ENCODE peak calls at places on chromosome 10, in four cellular contexts. One of them, this sample, is unnamed.

GRCh38 chr10:80275135-80275498 is 14.3 kb downstream of the MAT1A start:
- DNase-seq in PC-3: no peak
- DNase-seq in MM.1S: no peak
- DNase-seq in HCT116: no peak
- DNase-seq in this sample: no peak

GRCh38 chr10:107085661-107086525 is 78.6 kb downstream of the SORCS1 start:
- DNase-seq in HCT116: no peak
- DNase-seq in PC-3: no peak
- DNase-seq in MM.1S: no peak
- DNase-seq in this sample: peak; percentile 54

GRCh38 chr10:48603421-48604038 is 1.3 kb downstream of the ARHGAP22 start:
- DNase-seq in MM.1S: no peak
- DNase-seq in PC-3: peak; percentile 29
- DNase-seq in HCT116: no peak
- DNase-seq in this sample: no peak

GRCh38 chr10:43623351-43623750 is 17.1 kb downstream of the ZNF485 start:
- DNase-seq in HCT116: no peak
- DNase-seq in PC-3: no peak
- DNase-seq in MM.1S: peak; percentile 45
- DNase-seq in this sample: no peak

GRCh38 chr10:58993480-58994221 is 182.8 kb upstream of the PHYHIPL start:
- DNase-seq in HCT116: no peak
- DNase-seq in MM.1S: no peak
- DNase-seq in PC-3: no peak
- DNase-seq in this sample: no peak

GRCh38 chr10:101562231-101562630 is 25.8 kb downstream of the POLL start:
- DNase-seq in HCT116: no peak
- DNase-seq in PC-3: no peak
- DNase-seq in MM.1S: no peak
- DNase-seq in this sample: no peak

GRCh38 chr10:128073880-128074279 is 52.3 kb downstream of the MKI67 start:
- DNase-seq in MM.1S: no peak
- DNase-seq in HCT116: no peak
- DNase-seq in PC-3: no peak
- DNase-seq in this sample: no peak

GRCh38 chr10:98878418-98878817 is 357.2 kb downstream of the HPSE2 start:
- DNase-seq in HCT116: no peak
- DNase-seq in PC-3: no peak
- DNase-seq in MM.1S: no peak
- DNase-seq in this sample: no peak

GRCh38 chr10:113751116-113751728 is at the start of gene PLEKHS1:
- DNase-seq in HCT116: no peak
- DNase-seq in PC-3: peak; percentile 39
- DNase-seq in MM.1S: peak; percentile 7
- DNase-seq in this sample: no peak

GRCh38 chr10:22570733-22571430 is 143.5 kb downstream of the PIP4K2A start:
- DNase-seq in MM.1S: no peak
- DNase-seq in HCT116: no peak
- DNase-seq in PC-3: no peak
- DNase-seq in this sample: no peak

GRCh38 chr10:22648547-22648961 is 65.8 kb downstream of the PIP4K2A start:
- DNase-seq in MM.1S: no peak
- DNase-seq in PC-3: no peak
- DNase-seq in HCT116: no peak
- DNase-seq in this sample: no peak

GRCh38 chr10:123380491-123381085 is 226.4 kb downstream of the BUB3 start:
- DNase-seq in PC-3: peak; percentile 69
- DNase-seq in MM.1S: no peak
- DNase-seq in HCT116: no peak
- DNase-seq in this sample: peak; percentile 23

GRCh38 chr10:59580257-59580863 is 129.3 kb downstream of the SLC16A9 start:
- DNase-seq in PC-3: peak; percentile 79
- DNase-seq in HCT116: peak; percentile 32
- DNase-seq in MM.1S: peak; percentile 13
- DNase-seq in this sample: peak; percentile 33

GRCh38 chr10:28842321-28842720 is 165.0 kb downstream of the BAMBI start:
- DNase-seq in MM.1S: no peak
- DNase-seq in HCT116: no peak
- DNase-seq in PC-3: peak; percentile 31
- DNase-seq in this sample: no peak

GRCh38 chr10:79995979-79996629 is 47.2 kb upstream of the SFTPD start:
- DNase-seq in HCT116: no peak
- DNase-seq in MM.1S: no peak
- DNase-seq in PC-3: no peak
- DNase-seq in this sample: no peak

GRCh38 chr10:8962249-8962648 is 907.8 kb downstream of the GATA3 start:
- DNase-seq in HCT116: no peak
- DNase-seq in PC-3: no peak
- DNase-seq in MM.1S: no peak
- DNase-seq in this sample: no peak

GRCh38 chr10:48289652-48290238 is 15.2 kb upstream of the FRMPD2 start:
- DNase-seq in HCT116: peak; percentile 57
- DNase-seq in MM.1S: peak; percentile 46
- DNase-seq in PC-3: peak; percentile 57
- DNase-seq in this sample: peak; percentile 85

GRCh38 chr10:34474060-34474376 is 341.1 kb downstream of the PARD3 start:
- DNase-seq in PC-3: peak; percentile 69
- DNase-seq in MM.1S: no peak
- DNase-seq in HCT116: peak; percentile 4
- DNase-seq in this sample: no peak

GRCh38 chr10:63977329-63977923 is 456.2 kb downstream of the REEP3 start:
- DNase-seq in MM.1S: peak; percentile 52
- DNase-seq in PC-3: peak; percentile 79
- DNase-seq in HCT116: peak; percentile 50
- DNase-seq in this sample: peak; percentile 68

GRCh38 chr10:11057448-11057847 is 39.8 kb downstream of the CELF2 start:
- DNase-seq in HCT116: no peak
- DNase-seq in PC-3: no peak
- DNase-seq in MM.1S: no peak
- DNase-seq in this sample: no peak

GRCh38 chr10:113563306-113564088 is 10.6 kb downstream of the HABP2 start:
- DNase-seq in PC-3: peak; percentile 75
- DNase-seq in HCT116: peak; percentile 52
- DNase-seq in MM.1S: peak; percentile 77
- DNase-seq in this sample: peak; percentile 91

GRCh38 chr10:95260397-95260881 is 30.4 kb downstream of the PDLIM1 start:
- DNase-seq in PC-3: peak; percentile 66
- DNase-seq in HCT116: no peak
- DNase-seq in MM.1S: peak; percentile 91
- DNase-seq in this sample: no peak

GRCh38 chr10:5840314-5841307 is 27.4 kb upstream of the GDI2 start:
- DNase-seq in MM.1S: no peak
- DNase-seq in PC-3: no peak
- DNase-seq in HCT116: no peak
- DNase-seq in this sample: peak; percentile 16

DNA sequence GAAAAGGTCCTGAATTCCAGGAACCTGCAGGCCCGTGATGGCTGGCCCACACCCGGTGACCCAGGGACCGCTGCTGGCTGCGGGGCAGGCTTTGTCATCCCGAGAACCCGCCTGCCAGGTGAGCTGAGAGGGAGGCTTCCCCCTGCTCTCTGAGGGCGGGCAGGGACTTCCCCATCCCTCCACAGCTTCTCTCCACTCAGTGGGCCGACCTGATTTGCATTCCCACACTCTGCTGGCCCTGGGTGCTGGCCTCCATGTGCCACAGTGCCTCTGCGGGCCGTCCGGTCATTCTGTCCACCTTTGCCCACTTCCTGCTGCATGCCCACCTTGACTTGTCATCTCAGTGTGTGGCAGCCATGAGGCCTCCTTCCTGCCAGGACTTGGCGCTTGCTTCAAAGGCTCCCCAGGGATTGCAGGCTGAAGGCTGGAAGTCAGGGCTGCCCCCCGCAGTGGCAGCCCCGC is 35.3 kb downstream of the PALD1 start:
- DNase-seq in MM.1S: peak; percentile 66
- DNase-seq in PC-3: no peak
- DNase-seq in HCT116: no peak
- DNase-seq in this sample: no peak
- TF ChIP-seq EZH2phosphoT487 in MM.1S: no peak
- TF ChIP-seq EZH2phosphoT487 in PC-3: no peak
- TF ChIP-seq EZH2phosphoT487 in HCT116: no peak
- TF ChIP-seq EZH2phosphoT487 in this sample: no peak

GRCh38 chr10:18134921-18135320 is 5.3 kb upstream of the CACNB2 start:
- DNase-seq in HCT116: no peak
- DNase-seq in MM.1S: no peak
- DNase-seq in PC-3: no peak
- DNase-seq in this sample: no peak

GRCh38 chr10:18136056-18136916 is 3.9 kb upstream of the CACNB2 start:
- DNase-seq in HCT116: no peak
- DNase-seq in MM.1S: no peak
- DNase-seq in PC-3: no peak
- DNase-seq in this sample: peak; percentile 45

GRCh38 chr10:18133046-18133445 is 7.2 kb upstream of the CACNB2 start:
- DNase-seq in HCT116: no peak
- DNase-seq in PC-3: no peak
- DNase-seq in MM.1S: no peak
- DNase-seq in this sample: no peak

GRCh38 chr10:18137111-18137510 is 3.1 kb upstream of the CACNB2 start:
- DNase-seq in PC-3: peak; percentile 4
- DNase-seq in HCT116: no peak
- DNase-seq in MM.1S: no peak
- DNase-seq in this sample: no peak

GRCh38 chr10:18134509-18134908 is 5.7 kb upstream of the CACNB2 start:
- DNase-seq in HCT116: no peak
- DNase-seq in MM.1S: no peak
- DNase-seq in PC-3: no peak
- DNase-seq in this sample: no peak
- TF ChIP-seq EZH2 in HCT116: no peak
- TF ChIP-seq EZH2 in MM.1S: no peak
- TF ChIP-seq EZH2 in PC-3: no peak
- TF ChIP-seq EZH2 in this sample: no peak

DNA sequence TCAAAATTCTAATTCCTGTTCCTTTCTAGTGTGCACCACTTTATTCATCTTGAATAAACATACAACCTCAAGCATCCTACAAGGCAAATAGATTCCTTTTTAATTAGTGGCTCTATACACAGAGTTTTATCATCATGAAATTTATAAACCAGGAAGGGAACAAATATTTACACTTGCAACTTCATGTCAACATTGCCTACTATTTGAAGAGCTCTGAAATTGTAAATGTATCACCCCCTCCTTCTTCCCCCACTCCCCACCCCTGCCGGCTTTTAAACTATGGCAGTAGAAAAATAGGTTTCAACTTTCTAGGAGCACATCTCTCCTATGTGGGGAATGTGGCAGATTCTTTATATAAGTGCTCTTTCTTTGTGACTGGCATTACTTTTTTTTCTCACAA is 49.6 kb downstream of the KAT6B start:
- DNase-seq in HCT116: no peak
- DNase-seq in MM.1S: no peak
- DNase-seq in PC-3: peak; percentile 99
- DNase-seq in this sample: no peak
- TF ChIP-seq EZH2phosphoT487 in HCT116: no peak
- TF ChIP-seq EZH2phosphoT487 in MM.1S: no peak
- TF ChIP-seq EZH2phosphoT487 in PC-3: peak; percentile 4
- TF ChIP-seq EZH2phosphoT487 in this sample: no peak

DNA sequence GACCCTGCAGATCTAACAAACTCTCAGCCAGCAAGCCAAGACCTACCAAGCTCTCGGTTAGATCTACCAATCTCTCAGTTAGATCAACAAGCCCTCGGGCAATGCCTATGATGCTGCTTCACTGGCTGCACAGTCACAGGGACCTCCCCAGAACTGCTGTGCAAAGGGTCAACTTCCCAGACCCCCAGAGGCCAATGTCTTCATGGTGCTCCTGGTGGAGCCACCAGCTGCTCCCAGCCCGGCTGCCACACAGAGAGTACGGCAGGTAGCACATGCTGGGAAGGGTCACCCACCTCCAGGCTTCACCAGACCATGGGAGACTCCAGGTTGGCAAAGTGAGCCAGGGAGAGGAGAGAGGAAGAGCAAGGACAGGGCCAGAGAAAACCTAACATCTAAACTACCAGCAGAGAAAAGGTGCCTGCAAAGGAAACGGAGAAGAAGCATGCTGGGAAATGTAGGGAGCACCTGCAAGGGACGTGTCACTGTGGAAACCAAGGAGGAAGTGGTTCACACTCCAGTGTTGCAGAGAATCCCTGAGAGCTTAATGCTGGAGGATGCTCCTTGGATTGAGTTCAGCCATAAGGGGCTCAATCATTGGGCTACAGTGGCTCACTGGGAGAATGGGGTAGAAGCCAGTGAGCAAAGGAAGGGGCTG is 51.4 kb upstream of the GDF10 start:
- DNase-seq in MM.1S: no peak
- DNase-seq in HCT116: no peak
- DNase-seq in PC-3: no peak
- DNase-seq in this sample: no peak
- TF ChIP-seq EZH2 in MM.1S: no peak
- TF ChIP-seq EZH2 in HCT116: no peak
- TF ChIP-seq EZH2 in PC-3: no peak
- TF ChIP-seq EZH2 in this sample: no peak

DNA sequence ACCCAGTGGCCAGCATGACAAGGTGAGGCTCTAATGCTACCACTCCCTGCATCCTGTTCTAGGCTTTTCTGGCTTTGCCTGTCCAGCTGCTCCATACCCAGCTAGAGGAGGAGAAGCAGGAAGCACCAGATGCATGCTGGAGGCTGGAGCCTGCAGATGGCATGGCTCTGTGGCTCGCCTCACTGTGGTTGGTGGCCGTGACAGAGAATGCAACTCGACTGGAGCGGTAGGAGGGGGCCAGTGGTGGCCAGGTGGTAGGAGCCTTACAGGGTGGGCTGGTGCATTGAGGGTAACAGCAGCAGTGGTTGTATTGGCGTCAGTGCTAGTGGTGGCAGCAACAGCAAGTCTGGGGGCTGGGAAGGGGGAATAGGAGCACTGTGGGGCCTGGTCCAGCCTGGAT is 128.6 kb downstream of the ZNF248 start:
- DNase-seq in HCT116: no peak
- DNase-seq in MM.1S: no peak
- DNase-seq in PC-3: no peak
- DNase-seq in this sample: no peak
- TF ChIP-seq EZH2phosphoT487 in HCT116: no peak
- TF ChIP-seq EZH2phosphoT487 in MM.1S: no peak
- TF ChIP-seq EZH2phosphoT487 in PC-3: no peak
- TF ChIP-seq EZH2phosphoT487 in this sample: no peak

This sample was measured in neural progenitor cell.